ENCODE peak calls at places on chromosome 7, in five cellular contexts. P is A549, D is upper lobe of left lung, K is HepG2, A is GM12878. L is an unnamed sample.

GRCh38 chr7:49091089-49091488 is 166.7 kb downstream of the CDC14C start:
- ATAC-seq in A (no peak), D (no peak), P (no peak), K (no peak), L (no peak)

GRCh38 chr7:134836447-134836846 is 57.0 kb downstream of the CALD1 start:
- ATAC-seq in A (no peak), K (no peak), P (no peak), D (peak), L (peak)

GRCh38 chr7:84317536-84317935 is 122.9 kb upstream of the SEMA3A start:
- ATAC-seq in D (no peak), K (no peak), A (no peak), P (no peak), L (no peak)

GRCh38 chr7:98378210-98378819 is 22.6 kb downstream of the BAIAP2L1 start:
- ATAC-seq in A (no peak), P (peak), D (no peak), K (no peak), L (no peak)

GRCh38 chr7:29483219-29484104 is 80.2 kb upstream of the PRR15 start:
- ATAC-seq in P (no peak), A (no peak), K (peak), D (no peak), L (no peak)

GRCh38 chr7:29480456-29480855 is 83.2 kb upstream of the PRR15 start:
- ATAC-seq in D (no peak), K (no peak), P (no peak), A (no peak), L (peak)

GRCh38 chr7:28666144-28666543 is 253.8 kb downstream of the CREB5 start:
- ATAC-seq in K (no peak), P (no peak), A (no peak), D (no peak), L (no peak)

GRCh38 chr7:151168022-151168786 is 710 bp upstream of the GBX1 start:
- ATAC-seq in D (peak), P (peak), K (peak), A (peak), L (peak)

GRCh38 chr7:29229056-29229455 is 34.5 kb downstream of the CHN2 start:
- ATAC-seq in K (no peak), A (no peak), P (no peak), D (no peak), L (no peak)

GRCh38 chr7:149827089-149827981 is 10.8 kb upstream of the ZNF862 start:
- ATAC-seq in P (peak), D (no peak), K (no peak), A (peak), L (no peak)

GRCh38 chr7:86908948-86909347 is 150.5 kb downstream of the ELAPOR2 start:
- ATAC-seq in K (no peak), A (no peak), D (no peak), P (no peak), L (no peak)

GRCh38 chr7:102992820-102993531 is 80.2 kb downstream of the LRRC17 start:
- ATAC-seq in D (peak), A (no peak), K (peak), P (no peak), L (peak)

GRCh38 chr7:143042821-143043271 is 9.3 kb upstream of the OR6V1 start:
- ATAC-seq in P (no peak), D (no peak), A (peak), K (peak), L (no peak)

GRCh38 chr7:151251328-151251925 is 2.9 kb upstream of the SMARCD3 start:
- ATAC-seq in A (no peak), D (peak), P (peak), K (no peak), L (peak)

GRCh38 chr7:131224996-131225395 is 102.7 kb upstream of the MKLN1 start:
- ATAC-seq in D (no peak), A (no peak), K (no peak), P (no peak), L (no peak)

GRCh38 chr7:28078036-28078901 is 102.3 kb downstream of the JAZF1 start:
- ATAC-seq in D (peak), A (peak), K (no peak), P (peak), L (no peak)

GRCh38 chr7:94561841-94562514 is 52.4 kb downstream of the CASD1 start:
- ATAC-seq in D (no peak), A (no peak), K (peak), P (no peak), L (no peak)

GRCh38 chr7:7920481-7920880 is 48.1 kb upstream of the GLCCI1 start:
- ATAC-seq in P (no peak), D (no peak), A (peak), K (no peak), L (no peak)

GRCh38 chr7:130180571-130180971 is 24.6 kb downstream of the TMEM209 start:
- ATAC-seq in A (no peak), K (no peak), D (no peak), P (no peak), L (no peak)

GRCh38 chr7:45278763-45279420 is 121.3 kb downstream of the RAMP3 start:
- ATAC-seq in P (no peak), D (no peak), K (no peak), A (no peak), L (no peak)

GRCh38 chr7:50359995-50360925 is 55.7 kb downstream of the IKZF1 start:
- ATAC-seq in D (peak), P (no peak), A (no peak), K (no peak), L (no peak)

GRCh38 chr7:74027124-74027682 is 770 bp upstream of the ELN start:
- ATAC-seq in K (peak), A (peak), D (peak), P (peak), L (peak)

GRCh38 chr7:116139007-116139406 is 71.3 kb upstream of the TES start:
- ATAC-seq in P (peak), D (no peak), K (peak), A (peak), L (no peak)

GRCh38 chr7:155769701-155770100 is 42.6 kb downstream of the SHH start:
- ATAC-seq in A (no peak), D (no peak), K (no peak), P (no peak), L (no peak)

GRCh38 chr7:129098409-129099084 is 43.6 kb upstream of the TNPO3 start:
- ATAC-seq in A (no peak), P (no peak), K (no peak), D (no peak), L (no peak)

GRCh38 chr7:123537026-123537642 is 2.7 kb upstream of the IQUB start:
- ATAC-seq in A (no peak), K (no peak), P (no peak), D (no peak), L (no peak)

GRCh38 chr7:128055668-128056067 is 24.4 kb upstream of the LRRC4 start:
- ATAC-seq in K (no peak), D (no peak), P (no peak), A (no peak), L (no peak)

GRCh38 chr7:102146122-102146521 is 140.5 kb upstream of the SH2B2 start:
- ATAC-seq in D (no peak), A (no peak), K (no peak), P (no peak), L (no peak)

GRCh38 chr7:91836065-91836368 is 44.5 kb downstream of the MTERF1 start:
- ATAC-seq in K (no peak), A (no peak), P (no peak), D (no peak), L (no peak)

GRCh38 chr7:906776-907157 is 30.4 kb downstream of the GET4 start:
- ATAC-seq in D (no peak), A (no peak), P (peak), K (no peak), L (no peak)

GRCh38 chr7:150941983-150942590 is 36.0 kb downstream of the KCNH2 start:
- ATAC-seq in D (peak), K (no peak), P (no peak), A (peak), L (no peak)

GRCh38 chr7:94648731-94649130 is 7.2 kb downstream of the SGCE start:
- ATAC-seq in P (no peak), K (no peak), D (no peak), A (no peak), L (no peak)

GRCh38 chr7:116780521-116780920 is 81.9 kb upstream of the CAPZA2 start:
- ATAC-seq in P (no peak), A (peak), K (no peak), D (peak), L (no peak)

GRCh38 chr7:104196161-104196560 is 11.7 kb downstream of the ORC5 start:
- ATAC-seq in P (no peak), K (no peak), D (no peak), A (no peak), L (no peak)

GRCh38 chr7:148727501-148728278 is 29.0 kb downstream of the CUL1 start:
- ATAC-seq in D (no peak), K (no peak), P (no peak), A (peak), L (no peak)

GRCh38 chr7:13117103-13117502 is 429.7 kb downstream of the ARL4A start:
- ATAC-seq in K (peak), P (no peak), A (no peak), D (no peak), L (no peak)

GRCh38 chr7:56091591-56091990 is 1.2 kb downstream of the PHKG1 start:
- ATAC-seq in A (no peak), D (peak), K (no peak), P (peak), L (peak)

GRCh38 chr7:56087445-56087844 is 5.3 kb downstream of the PHKG1 start:
- ATAC-seq in A (no peak), P (no peak), D (no peak), K (no peak), L (no peak)

GRCh38 chr7:56097700-56098099 is 4.9 kb upstream of the PHKG1 start:
- ATAC-seq in P (no peak), D (peak), K (no peak), A (peak), L (peak)

GRCh38 chr7:56092789-56093531 is at the start of gene PHKG1:
- ATAC-seq in A (peak), P (peak), K (peak), D (peak), L (peak)
- TF ChIP-seq CTCF in A (no peak), P (peak), K (peak), D (peak), L (peak)

GRCh38 chr7:100827330-100828226 is at the start of gene EPHB4:
- ATAC-seq in P (peak), A (no peak), K (peak), D (peak), L (peak)

GRCh38 chr7:100825215-100825671 is 2.1 kb downstream of the EPHB4 start:
- ATAC-seq in K (peak), A (no peak), P (no peak), D (no peak), L (no peak)

GRCh38 chr7:100824499-100825214 is 2.7 kb downstream of the EPHB4 start:
- ATAC-seq in A (no peak), K (no peak), D (no peak), P (no peak), L (no peak)

GRCh38 chr7:100826546-100827329 is 585 bp downstream of the EPHB4 start:
- ATAC-seq in A (no peak), D (peak), K (peak), P (peak), L (peak)

DNA sequence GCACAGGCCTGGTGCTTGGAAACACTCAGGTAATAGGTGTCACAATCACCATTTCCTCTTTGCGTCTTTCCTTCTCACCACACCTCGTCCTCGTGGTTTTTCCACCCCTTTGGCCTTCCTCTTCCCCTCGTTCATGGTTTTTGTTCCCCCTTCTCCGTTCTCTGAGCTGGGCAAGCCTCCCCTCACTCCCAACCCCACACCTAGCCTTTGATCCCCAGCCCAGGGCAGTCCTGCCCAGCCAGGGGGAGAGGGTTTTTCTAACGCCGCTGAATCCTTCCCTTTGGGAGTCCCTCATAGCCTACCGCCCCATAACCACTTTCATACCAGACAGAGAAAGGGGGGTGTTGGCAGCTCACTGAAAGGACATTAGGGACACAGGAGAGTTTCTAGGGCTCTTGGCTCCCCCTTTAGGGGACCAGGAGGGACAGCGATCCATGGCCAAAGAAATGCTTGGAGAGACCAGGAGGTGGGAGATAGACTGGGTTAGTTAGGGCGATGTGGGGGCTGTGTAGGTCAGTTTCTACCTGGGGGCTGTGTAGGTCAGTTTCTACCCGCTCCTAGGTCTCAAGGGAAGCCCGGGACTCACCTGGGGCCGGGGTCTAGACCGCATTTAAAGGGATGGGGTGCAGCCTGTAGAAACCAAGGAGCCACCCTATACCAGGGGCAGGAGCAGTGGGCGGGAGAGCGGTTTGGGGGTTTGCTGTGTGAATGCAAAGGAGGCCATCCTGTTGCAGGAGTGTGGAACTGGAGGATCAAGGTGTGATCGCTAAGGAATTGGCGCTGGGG is 1.4 kb downstream of the EPHB4 start:
- ATAC-seq in A (no peak), K (peak), D (no peak), P (peak), L (no peak)
- TF ChIP-seq EP300 in A (no peak), K (no peak), D (no peak), P (no peak), L (no peak)

GRCh38 chr7:140176271-140176701 is 497 bp downstream of the KDM7A start:
- ATAC-seq in K (no peak), A (no peak), P (peak), D (no peak), L (no peak)

GRCh38 chr7:140179339-140179738 is 2.6 kb upstream of the KDM7A start:
- ATAC-seq in A (no peak), K (no peak), D (no peak), P (no peak), L (no peak)

GRCh38 chr7:140174217-140174616 is 2.6 kb downstream of the KDM7A start:
- ATAC-seq in A (no peak), P (no peak), D (no peak), K (no peak), L (no peak)

GRCh38 chr7:140175221-140176218 is 1.3 kb downstream of the KDM7A start:
- ATAC-seq in P (peak), K (peak), A (peak), D (peak), L (peak)

DNA sequence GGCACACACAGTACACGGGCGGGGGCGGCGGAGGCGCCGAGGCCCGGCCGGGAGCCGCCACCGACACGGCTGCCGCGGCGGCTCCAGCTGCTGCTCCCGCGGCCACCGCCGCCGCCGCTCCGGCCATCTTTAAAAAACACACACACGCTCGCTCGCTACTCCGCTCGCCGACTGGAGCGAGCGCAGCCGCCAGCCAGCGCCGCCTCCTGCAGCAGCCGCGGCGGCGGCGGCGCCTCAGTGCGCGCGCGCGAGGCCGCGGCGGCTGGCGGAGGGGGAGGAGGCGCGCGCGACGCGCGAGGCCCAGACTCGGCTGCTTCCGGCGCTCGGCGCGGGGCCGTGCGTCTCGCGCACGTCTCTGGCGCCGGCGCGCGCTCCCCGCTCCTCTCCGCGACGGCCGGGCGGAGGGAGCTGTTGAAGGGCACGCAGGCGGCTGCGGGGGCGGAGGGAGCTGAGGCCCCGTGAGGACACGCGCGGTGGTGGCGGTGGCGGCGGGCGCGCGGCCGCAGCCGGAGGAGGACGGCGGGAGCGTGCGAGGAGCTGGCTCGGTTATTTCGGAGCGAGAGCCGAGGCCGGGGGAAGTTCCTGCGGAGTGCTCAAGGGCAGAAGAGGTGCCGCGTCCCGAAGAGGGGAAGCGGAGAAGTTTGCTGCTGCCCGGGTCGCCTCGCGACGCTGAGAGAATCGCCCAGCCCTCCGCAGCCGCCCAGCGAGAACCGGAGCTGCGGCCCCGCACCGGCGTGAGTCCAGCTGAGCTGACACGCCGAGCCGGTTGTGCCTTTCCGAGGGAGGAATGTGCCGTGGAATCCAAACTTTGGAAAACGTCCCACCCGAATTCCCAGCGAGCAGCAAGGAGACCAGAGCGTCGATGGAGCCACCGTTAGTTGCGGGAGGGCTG is at the start of gene KDM7A:
- ATAC-seq in P (peak), K (peak), A (peak), D (peak), L (peak)
- TF ChIP-seq POLR2A in P (peak), K (peak), A (peak), D (peak), L (peak)

GRCh38 chr7:22572937-22573336 is 72.9 kb upstream of the STEAP1B start:
- ATAC-seq in D (no peak), P (no peak), A (no peak), K (no peak), L (no peak)

GRCh38 chr7:22569586-22570321 is 69.8 kb upstream of the STEAP1B start:
- ATAC-seq in P (no peak), K (no peak), A (no peak), D (peak), L (no peak)

GRCh38 chr7:22574756-22575517 is 74.9 kb upstream of the STEAP1B start:
- ATAC-seq in D (peak), P (no peak), A (no peak), K (no peak), L (no peak)

GRCh38 chr7:22571776-22572175 is 71.8 kb upstream of the STEAP1B start:
- ATAC-seq in K (no peak), A (no peak), D (peak), P (no peak), L (no peak)

DNA sequence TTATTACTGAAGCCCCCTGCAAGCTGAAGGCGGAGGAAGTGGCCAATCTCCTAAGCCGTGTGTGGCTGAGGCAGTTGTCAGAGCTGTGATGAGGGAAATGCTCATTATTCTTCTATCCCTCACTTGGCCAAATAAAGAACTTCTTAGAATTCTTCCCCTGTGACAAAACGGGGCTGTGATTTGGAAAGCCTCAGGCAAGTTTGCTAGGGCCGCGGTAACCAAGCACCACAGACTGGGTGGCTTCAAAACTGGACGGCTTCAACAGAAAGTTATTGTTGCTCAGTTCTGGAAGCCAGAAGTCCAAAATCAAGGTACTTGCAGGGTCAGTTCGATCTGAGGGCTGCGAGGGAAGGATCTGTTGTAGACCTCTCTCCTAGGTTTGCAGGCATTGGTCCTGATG is 72.3 kb upstream of the STEAP1B start:
- ATAC-seq in P (no peak), K (no peak), D (no peak), A (no peak), L (no peak)
- TF ChIP-seq CTCF in P (no peak), K (no peak), D (no peak), A (no peak), L (no peak)

DNA sequence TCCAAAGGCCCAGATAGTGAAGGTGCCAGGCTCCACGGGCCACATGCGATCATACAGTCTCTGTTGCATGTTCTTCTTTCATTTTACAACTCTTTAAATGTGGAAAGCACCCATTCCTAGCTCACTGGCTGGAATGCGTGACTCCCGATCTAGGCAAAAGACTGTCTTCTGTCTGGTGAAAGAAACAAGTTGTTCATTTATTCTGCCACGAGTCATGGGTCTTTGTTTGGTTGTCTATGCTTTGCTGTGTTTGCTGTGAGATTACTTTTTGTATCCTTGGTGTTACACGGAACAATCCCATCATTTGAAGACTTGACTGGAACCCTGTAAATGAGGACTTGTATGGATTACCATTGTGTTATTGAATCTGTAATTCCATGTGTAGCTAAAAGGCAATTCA is 41.9 kb downstream of the NPVF start:
- ATAC-seq in A (no peak), K (no peak), D (no peak), P (no peak), L (no peak)
- TF ChIP-seq EP300 in A (no peak), K (no peak), D (no peak), P (no peak), L (no peak)

L was measured in gastroesophageal sphincter.